ENCODE peak calls at places on chromosomes 6 and 20, in seven cellular contexts. F is activated naive CD4-positive, alpha-beta T cell; C is NCI-H510A treated with DMSO at 0.1 percent for 48 hours; N is RCC 7860; S is astrocyte of the cerebellum; M is HuH-7.5; V is C1 segment of cervical spinal cord. X is an unnamed sample.

GRCh38 chr6:30013296-30013922 is 47.7 kb upstream of the POLR1H start:
- DNase-seq in F (no peak), C (peak), N (no peak), S (no peak), M (peak), V (no peak), X (no peak)

GRCh38 chr6:73657201-73657600 is 3.4 kb upstream of the SLC17A5 start:
- DNase-seq in F (no peak), C (no peak), N (no peak), S (no peak), M (no peak), V (no peak), X (no peak)

GRCh38 chr6:17035257-17035757 is 66.5 kb upstream of the STMND1 start:
- DNase-seq in F (no peak), C (no peak), N (no peak), S (no peak), M (no peak), V (no peak), X (no peak)

GRCh38 chr6:3309391-3310050 is 50.8 kb downstream of the PSMG4 start:
- DNase-seq in F (no peak), C (peak), N (no peak), S (no peak), M (no peak), V (no peak), X (no peak)

GRCh38 chr20:46253391-46253790 is 54.9 kb downstream of the CDH22 start:
- DNase-seq in F (no peak), C (peak), N (peak), S (no peak), M (peak), V (no peak), X (no peak)

GRCh38 chr6:16206595-16207037 is 31.8 kb upstream of the GMPR start:
- DNase-seq in F (no peak), C (peak), N (peak), S (peak), M (peak), V (peak), X (peak)

GRCh38 chr20:10961651-10962288 is 288.0 kb upstream of the JAG1 start:
- DNase-seq in F (no peak), C (peak), N (no peak), S (no peak), M (no peak), V (no peak), X (no peak)

GRCh38 chr6:170438402-170438753 is 114.7 kb downstream of the PSMB1 start:
- DNase-seq in F (no peak), C (peak), N (peak), S (peak), M (peak), V (no peak), X (peak)

GRCh38 chr6:1885576-1886003 is 275.9 kb downstream of the FOXC1 start:
- DNase-seq in F (no peak), C (no peak), N (no peak), S (peak), M (no peak), V (no peak), X (no peak)

GRCh38 chr20:25195962-25196700 is 619 bp downstream of the ENTPD6 start:
- DNase-seq in F (no peak), C (peak), N (no peak), S (no peak), M (peak), V (no peak), X (no peak)

GRCh38 chr20:50577175-50578018 is 67.2 kb downstream of the PTPN1 start:
- DNase-seq in F (no peak), C (peak), N (no peak), S (no peak), M (no peak), V (no peak), X (no peak)

GRCh38 chr6:15336905-15337583 is 91.2 kb downstream of the JARID2 start:
- DNase-seq in F (no peak), C (no peak), N (no peak), S (no peak), M (no peak), V (no peak), X (no peak)

GRCh38 chr20:58634818-58635665 is 16.0 kb upstream of the STX16 start:
- DNase-seq in F (peak), C (no peak), N (no peak), S (no peak), M (no peak), V (no peak), X (no peak)

GRCh38 chr6:143965503-143966171 is 42.4 kb downstream of the PLAGL1 start:
- DNase-seq in F (no peak), C (no peak), N (no peak), S (peak), M (no peak), V (no peak), X (peak)

GRCh38 chr6:63663147-63663877 is 27.7 kb downstream of the PHF3 start:
- DNase-seq in F (no peak), C (no peak), N (peak), S (peak), M (no peak), V (no peak), X (peak)

GRCh38 chr20:43534791-43535350 is 24.0 kb upstream of the SGK2 start:
- DNase-seq in F (no peak), C (no peak), N (no peak), S (no peak), M (no peak), V (no peak), X (no peak)

GRCh38 chr20:63032861-63033634 is 26.3 kb upstream of the BHLHE23 start:
- DNase-seq in F (no peak), C (no peak), N (no peak), S (no peak), M (no peak), V (no peak), X (no peak)

GRCh38 chr6:103983000-103983399 is 876.7 kb downstream of the HACE1 start:
- DNase-seq in F (no peak), C (peak), N (no peak), S (no peak), M (no peak), V (no peak), X (no peak)

GRCh38 chr6:153096031-153096430 is 35.1 kb downstream of the RGS17 start:
- DNase-seq in F (no peak), C (no peak), N (no peak), S (no peak), M (no peak), V (no peak), X (no peak)

GRCh38 chr6:137188855-137189254 is 15.4 kb upstream of the IL22RA2 start:
- DNase-seq in F (no peak), C (no peak), N (peak), S (no peak), M (no peak), V (no peak), X (no peak)

GRCh38 chr6:7155871-7156579 is 48.3 kb downstream of the RREB1 start:
- DNase-seq in F (no peak), C (no peak), N (no peak), S (no peak), M (no peak), V (no peak), X (no peak)

GRCh38 chr6:45419574-45420082 is 41.9 kb upstream of the SUPT3H start:
- DNase-seq in F (peak), C (peak), N (peak), S (no peak), M (peak), V (peak), X (no peak)

GRCh38 chr20:54090230-54091119 is 20.1 kb upstream of the BCAS1 start:
- DNase-seq in F (no peak), C (no peak), N (no peak), S (no peak), M (no peak), V (no peak), X (no peak)

GRCh38 chr6:18119236-18119635 is 3.2 kb downstream of the NHLRC1 start:
- DNase-seq in F (no peak), C (no peak), N (no peak), S (no peak), M (no peak), V (no peak), X (no peak)

GRCh38 chr20:19588731-19589130 is 169.3 kb upstream of the RIN2 start:
- DNase-seq in F (no peak), C (no peak), N (no peak), S (no peak), M (no peak), V (no peak), X (no peak)

GRCh38 chr6:83958250-83958685 is 75.3 kb upstream of the MRAP2 start:
- DNase-seq in F (no peak), C (no peak), N (peak), S (no peak), M (no peak), V (no peak), X (no peak)

GRCh38 chr6:11656486-11656885 is 118.9 kb downstream of the TMEM170B start:
- DNase-seq in F (no peak), C (no peak), N (no peak), S (no peak), M (no peak), V (no peak), X (no peak)

GRCh38 chr20:24405810-24406209 is 63.6 kb upstream of the SYNDIG1 start:
- DNase-seq in F (no peak), C (no peak), N (no peak), S (peak), M (no peak), V (no peak), X (no peak)

GRCh38 chr20:59955131-59955796 is 3.0 kb upstream of the CDH26 start:
- DNase-seq in F (no peak), C (peak), N (peak), S (no peak), M (peak), V (no peak), X (no peak)

GRCh38 chr20:50215101-50215500 is 24.5 kb downstream of the CEBPB start:
- DNase-seq in F (no peak), C (no peak), N (no peak), S (peak), M (no peak), V (no peak), X (no peak)

GRCh38 chr6:40395698-40396076 is 191.5 kb downstream of the LRFN2 start:
- DNase-seq in F (no peak), C (peak), N (no peak), S (no peak), M (no peak), V (no peak), X (no peak)

GRCh38 chr20:25005220-25005619 is 12.7 kb upstream of the APMAP start:
- DNase-seq in F (no peak), C (no peak), N (no peak), S (peak), M (no peak), V (peak), X (no peak)

GRCh38 chr6:113291751-113292445 is 565.2 kb upstream of the MARCKS start:
- DNase-seq in F (no peak), C (no peak), N (no peak), S (peak), M (no peak), V (no peak), X (no peak)

GRCh38 chr6:159804504-159804903 is 4.4 kb downstream of the PNLDC1 start:
- DNase-seq in F (no peak), C (no peak), N (no peak), S (no peak), M (no peak), V (no peak), X (no peak)

GRCh38 chr6:39700362-39700761 is 24.8 kb downstream of the KIF6 start:
- DNase-seq in F (no peak), C (no peak), N (no peak), S (no peak), M (no peak), V (no peak), X (no peak)

GRCh38 chr20:3732327-3733118 is at the start of gene HSPA12B:
- DNase-seq in F (no peak), C (no peak), N (no peak), S (no peak), M (no peak), V (no peak), X (no peak)

GRCh38 chr20:10316582-10316981 is 98.0 kb downstream of the SNAP25 start:
- DNase-seq in F (no peak), C (no peak), N (peak), S (no peak), M (no peak), V (no peak), X (no peak)

GRCh38 chr6:40947876-40948514 is 91.0 kb downstream of the UNC5CL start:
- DNase-seq in F (no peak), C (no peak), N (peak), S (peak), M (no peak), V (no peak), X (peak)

X was measured in non-pigmented ciliary epithelial cell.